ENCODE peak calls at places on chromosomes 7 and 10, in seven cellular contexts. One of them, this sample, is unnamed.
A peak's percentile ranks its signal among the peaks of the same experiment; 100 is the strongest.

GRCh38 chr7:91945476-91945875 is 4.8 kb downstream of the AKAP9 start:
- DNase-seq in epithelial cell of esophagus: peak; percentile 70
- DNase-seq in neural progenitor cell: no peak
- DNase-seq in CD8-positive, alpha-beta T cell: no peak
- DNase-seq in aorta: no peak
- DNase-seq in A549: peak; percentile 33
- DNase-seq in PC-3: peak; percentile 70
- DNase-seq in this sample: no peak

GRCh38 chr7:100583132-100584045 is 2.5 kb downstream of the LRCH4 start:
- DNase-seq in epithelial cell of esophagus: peak; percentile 43
- DNase-seq in CD8-positive, alpha-beta T cell: peak; percentile 67
- DNase-seq in A549: no peak
- DNase-seq in PC-3: no peak
- DNase-seq in neural progenitor cell: no peak
- DNase-seq in aorta: peak; percentile 86
- DNase-seq in this sample: peak; percentile 42

GRCh38 chr10:71219918-71220688 is 7.7 kb downstream of the UNC5B start:
- DNase-seq in CD8-positive, alpha-beta T cell: no peak
- DNase-seq in epithelial cell of esophagus: no peak
- DNase-seq in neural progenitor cell: no peak
- DNase-seq in A549: no peak
- DNase-seq in PC-3: no peak
- DNase-seq in aorta: no peak
- DNase-seq in this sample: no peak

GRCh38 chr7:75642810-75643486 is 95.8 kb downstream of the HIP1 start:
- DNase-seq in PC-3: peak; percentile 85
- DNase-seq in aorta: peak; percentile 58
- DNase-seq in epithelial cell of esophagus: peak; percentile 80
- DNase-seq in CD8-positive, alpha-beta T cell: peak; percentile 45
- DNase-seq in A549: peak; percentile 59
- DNase-seq in neural progenitor cell: peak; percentile 85
- DNase-seq in this sample: no peak

GRCh38 chr7:44087914-44088838 is 5.8 kb upstream of the POLM start:
- DNase-seq in aorta: peak; percentile 95
- DNase-seq in CD8-positive, alpha-beta T cell: no peak
- DNase-seq in epithelial cell of esophagus: peak; percentile 41
- DNase-seq in neural progenitor cell: no peak
- DNase-seq in PC-3: peak; percentile 52
- DNase-seq in A549: no peak
- DNase-seq in this sample: no peak

GRCh38 chr7:129188892-129189660 is 643 bp downstream of the SMO start:
- DNase-seq in CD8-positive, alpha-beta T cell: no peak
- DNase-seq in A549: peak; percentile 48
- DNase-seq in neural progenitor cell: peak; percentile 60
- DNase-seq in epithelial cell of esophagus: no peak
- DNase-seq in aorta: no peak
- DNase-seq in PC-3: no peak
- DNase-seq in this sample: no peak

GRCh38 chr7:28078036-28078901 is 102.3 kb downstream of the JAZF1 start:
- DNase-seq in PC-3: peak; percentile 65
- DNase-seq in A549: peak; percentile 37
- DNase-seq in CD8-positive, alpha-beta T cell: peak; percentile 20
- DNase-seq in neural progenitor cell: peak; percentile 45
- DNase-seq in epithelial cell of esophagus: peak; percentile 51
- DNase-seq in aorta: no peak
- DNase-seq in this sample: no peak

GRCh38 chr7:17516768-17517167 is 218.3 kb downstream of the AHR start:
- DNase-seq in epithelial cell of esophagus: no peak
- DNase-seq in A549: no peak
- DNase-seq in aorta: no peak
- DNase-seq in PC-3: no peak
- DNase-seq in CD8-positive, alpha-beta T cell: no peak
- DNase-seq in neural progenitor cell: no peak
- DNase-seq in this sample: no peak

GRCh38 chr7:123410273-123410928 is 124.0 kb downstream of the IQUB start:
- DNase-seq in PC-3: peak; percentile 66
- DNase-seq in aorta: peak; percentile 44
- DNase-seq in epithelial cell of esophagus: peak; percentile 33
- DNase-seq in A549: no peak
- DNase-seq in neural progenitor cell: no peak
- DNase-seq in CD8-positive, alpha-beta T cell: no peak
- DNase-seq in this sample: no peak

GRCh38 chr7:120833551-120833950 is 24.4 kb downstream of the TSPAN12 start:
- DNase-seq in epithelial cell of esophagus: no peak
- DNase-seq in CD8-positive, alpha-beta T cell: no peak
- DNase-seq in neural progenitor cell: no peak
- DNase-seq in A549: no peak
- DNase-seq in PC-3: peak; percentile 62
- DNase-seq in aorta: no peak
- DNase-seq in this sample: no peak

GRCh38 chr7:18102576-18102975 is 74.9 kb upstream of the PRPS1L1 start:
- DNase-seq in PC-3: no peak
- DNase-seq in CD8-positive, alpha-beta T cell: no peak
- DNase-seq in neural progenitor cell: no peak
- DNase-seq in A549: no peak
- DNase-seq in epithelial cell of esophagus: no peak
- DNase-seq in aorta: no peak
- DNase-seq in this sample: no peak

GRCh38 chr10:20598590-20598989 is 298.5 kb downstream of the NEBL start:
- DNase-seq in epithelial cell of esophagus: peak; percentile 68
- DNase-seq in aorta: peak; percentile 87
- DNase-seq in CD8-positive, alpha-beta T cell: no peak
- DNase-seq in PC-3: peak; percentile 52
- DNase-seq in A549: peak; percentile 10
- DNase-seq in neural progenitor cell: no peak
- DNase-seq in this sample: no peak

GRCh38 chr10:15472008-15472407 is 100.9 kb upstream of the FAM171A1 start:
- DNase-seq in CD8-positive, alpha-beta T cell: no peak
- DNase-seq in aorta: no peak
- DNase-seq in A549: no peak
- DNase-seq in neural progenitor cell: peak; percentile 61
- DNase-seq in epithelial cell of esophagus: no peak
- DNase-seq in PC-3: no peak
- DNase-seq in this sample: no peak

GRCh38 chr10:78296794-78297193 is 263.1 kb downstream of the RPS24 start:
- DNase-seq in CD8-positive, alpha-beta T cell: no peak
- DNase-seq in A549: no peak
- DNase-seq in epithelial cell of esophagus: no peak
- DNase-seq in PC-3: no peak
- DNase-seq in neural progenitor cell: no peak
- DNase-seq in aorta: no peak
- DNase-seq in this sample: no peak

GRCh38 chr7:142583424-142583823 is 165.8 kb upstream of the PRSS1 start:
- DNase-seq in neural progenitor cell: peak; percentile 7
- DNase-seq in CD8-positive, alpha-beta T cell: no peak
- DNase-seq in aorta: no peak
- DNase-seq in epithelial cell of esophagus: peak; percentile 96
- DNase-seq in PC-3: peak; percentile 90
- DNase-seq in A549: peak; percentile 76
- DNase-seq in this sample: no peak

GRCh38 chr7:117827861-117828260 is 45.4 kb downstream of the CTTNBP2 start:
- DNase-seq in CD8-positive, alpha-beta T cell: no peak
- DNase-seq in PC-3: peak; percentile 57
- DNase-seq in neural progenitor cell: no peak
- DNase-seq in aorta: no peak
- DNase-seq in A549: no peak
- DNase-seq in epithelial cell of esophagus: peak; percentile 46
- DNase-seq in this sample: no peak
- H3K4me3 ChIP-seq in CD8-positive, alpha-beta T cell: no peak overlapping the region
- H3K4me3 ChIP-seq in PC-3: no peak overlapping the region
- H3K4me3 ChIP-seq in neural progenitor cell: no peak overlapping the region
- H3K4me3 ChIP-seq in aorta: no peak overlapping the region
- H3K4me3 ChIP-seq in A549: no peak overlapping the region
- H3K4me3 ChIP-seq in epithelial cell of esophagus: no peak overlapping the region
- H3K4me3 ChIP-seq in this sample: no peak overlapping the region

GRCh38 chr10:30861217-30861616 is 170.4 kb downstream of the ZNF438 start:
- DNase-seq in aorta: no peak
- DNase-seq in neural progenitor cell: no peak
- DNase-seq in A549: no peak
- DNase-seq in epithelial cell of esophagus: no peak
- DNase-seq in PC-3: no peak
- DNase-seq in CD8-positive, alpha-beta T cell: no peak
- DNase-seq in this sample: no peak

GRCh38 chr10:30863516-30864210 is 168.0 kb downstream of the ZNF438 start:
- DNase-seq in A549: no peak
- DNase-seq in CD8-positive, alpha-beta T cell: no peak
- DNase-seq in epithelial cell of esophagus: no peak
- DNase-seq in aorta: no peak
- DNase-seq in PC-3: no peak
- DNase-seq in neural progenitor cell: no peak
- DNase-seq in this sample: no peak

GRCh38 chr10:30865141-30865926 is 166.3 kb downstream of the ZNF438 start:
- DNase-seq in epithelial cell of esophagus: peak; percentile 55
- DNase-seq in PC-3: no peak
- DNase-seq in CD8-positive, alpha-beta T cell: no peak
- DNase-seq in A549: no peak
- DNase-seq in aorta: no peak
- DNase-seq in neural progenitor cell: no peak
- DNase-seq in this sample: no peak

GRCh38 chr10:30861976-30862375 is 169.7 kb downstream of the ZNF438 start:
- DNase-seq in CD8-positive, alpha-beta T cell: no peak
- DNase-seq in epithelial cell of esophagus: no peak
- DNase-seq in aorta: no peak
- DNase-seq in A549: no peak
- DNase-seq in PC-3: no peak
- DNase-seq in neural progenitor cell: no peak
- DNase-seq in this sample: no peak

DNA sequence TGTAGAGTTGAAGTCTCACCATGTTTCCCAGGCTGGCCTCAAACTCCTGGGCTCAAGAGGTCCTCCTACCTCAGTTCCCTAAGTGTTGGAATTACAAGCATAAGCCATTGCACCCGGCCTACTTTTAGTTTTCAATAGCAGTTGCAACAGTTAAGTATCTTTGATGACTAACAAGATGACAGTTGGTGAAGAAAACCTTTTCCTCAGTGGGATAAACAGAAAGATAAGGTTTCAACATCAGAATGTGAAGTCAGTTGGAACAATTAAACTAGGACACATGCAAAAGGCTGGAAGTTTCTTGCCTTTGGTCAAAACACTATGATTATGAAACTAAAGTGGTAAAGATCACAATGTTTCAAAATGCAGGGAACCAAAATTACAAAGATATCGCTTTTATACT is 169.2 kb downstream of the ZNF438 start:
- DNase-seq in A549: no peak
- DNase-seq in PC-3: no peak
- DNase-seq in CD8-positive, alpha-beta T cell: no peak
- DNase-seq in aorta: no peak
- DNase-seq in epithelial cell of esophagus: peak; percentile 29
- DNase-seq in neural progenitor cell: no peak
- DNase-seq in this sample: no peak
- H3K4me3 ChIP-seq in A549: no peak overlapping the region
- H3K4me3 ChIP-seq in PC-3: no peak overlapping the region
- H3K4me3 ChIP-seq in CD8-positive, alpha-beta T cell: no peak overlapping the region
- H3K4me3 ChIP-seq in aorta: no peak overlapping the region
- H3K4me3 ChIP-seq in epithelial cell of esophagus: no peak overlapping the region
- H3K4me3 ChIP-seq in neural progenitor cell: no peak overlapping the region
- H3K4me3 ChIP-seq in this sample: no peak overlapping the region

DNA sequence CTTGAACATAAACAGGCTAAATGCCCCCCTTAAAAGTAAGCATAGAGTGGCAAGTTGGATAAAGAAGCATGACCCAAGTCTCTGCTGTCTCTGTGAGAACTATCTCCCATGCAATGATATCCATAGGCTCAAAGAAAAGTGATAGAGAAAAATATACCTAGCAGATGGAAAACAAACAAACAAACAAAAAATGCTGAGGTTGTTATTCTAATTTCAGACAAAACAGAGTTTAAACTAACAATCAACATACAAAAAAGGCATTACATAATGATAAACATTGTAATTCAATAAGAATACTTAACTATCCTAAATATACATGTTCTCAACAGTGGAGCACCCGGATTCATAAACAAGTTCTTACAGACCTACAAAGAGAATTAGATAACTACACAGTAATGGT is 626.2 kb upstream of the CNTNAP2 start:
- DNase-seq in aorta: no peak
- DNase-seq in neural progenitor cell: no peak
- DNase-seq in CD8-positive, alpha-beta T cell: no peak
- DNase-seq in epithelial cell of esophagus: no peak
- DNase-seq in A549: no peak
- DNase-seq in PC-3: no peak
- DNase-seq in this sample: no peak
- H3K4me3 ChIP-seq in aorta: no peak overlapping the region
- H3K4me3 ChIP-seq in neural progenitor cell: no peak overlapping the region
- H3K4me3 ChIP-seq in CD8-positive, alpha-beta T cell: no peak overlapping the region
- H3K4me3 ChIP-seq in epithelial cell of esophagus: no peak overlapping the region
- H3K4me3 ChIP-seq in A549: no peak overlapping the region
- H3K4me3 ChIP-seq in PC-3: no peak overlapping the region
- H3K4me3 ChIP-seq in this sample: no peak overlapping the region

GRCh38 chr10:127736222-127736914 is 617 bp upstream of the FOXI2 start:
- DNase-seq in neural progenitor cell: peak; percentile 67
- DNase-seq in aorta: no peak
- DNase-seq in epithelial cell of esophagus: no peak
- DNase-seq in CD8-positive, alpha-beta T cell: no peak
- DNase-seq in A549: no peak
- DNase-seq in PC-3: no peak
- DNase-seq in this sample: no peak

GRCh38 chr10:127735723-127736221 is 1.2 kb upstream of the FOXI2 start:
- DNase-seq in neural progenitor cell: peak; percentile 25
- DNase-seq in CD8-positive, alpha-beta T cell: no peak
- DNase-seq in epithelial cell of esophagus: no peak
- DNase-seq in PC-3: no peak
- DNase-seq in A549: no peak
- DNase-seq in aorta: no peak
- DNase-seq in this sample: no peak

GRCh38 chr10:127738512-127739424 is 1.8 kb downstream of the FOXI2 start:
- DNase-seq in epithelial cell of esophagus: peak; percentile 46
- DNase-seq in A549: no peak
- DNase-seq in aorta: no peak
- DNase-seq in PC-3: no peak
- DNase-seq in neural progenitor cell: peak; percentile 60
- DNase-seq in CD8-positive, alpha-beta T cell: no peak
- DNase-seq in this sample: no peak

GRCh38 chr10:127737563-127738511 is 852 bp downstream of the FOXI2 start:
- DNase-seq in epithelial cell of esophagus: no peak
- DNase-seq in PC-3: no peak
- DNase-seq in aorta: no peak
- DNase-seq in CD8-positive, alpha-beta T cell: no peak
- DNase-seq in neural progenitor cell: no peak
- DNase-seq in A549: no peak
- DNase-seq in this sample: no peak

DNA sequence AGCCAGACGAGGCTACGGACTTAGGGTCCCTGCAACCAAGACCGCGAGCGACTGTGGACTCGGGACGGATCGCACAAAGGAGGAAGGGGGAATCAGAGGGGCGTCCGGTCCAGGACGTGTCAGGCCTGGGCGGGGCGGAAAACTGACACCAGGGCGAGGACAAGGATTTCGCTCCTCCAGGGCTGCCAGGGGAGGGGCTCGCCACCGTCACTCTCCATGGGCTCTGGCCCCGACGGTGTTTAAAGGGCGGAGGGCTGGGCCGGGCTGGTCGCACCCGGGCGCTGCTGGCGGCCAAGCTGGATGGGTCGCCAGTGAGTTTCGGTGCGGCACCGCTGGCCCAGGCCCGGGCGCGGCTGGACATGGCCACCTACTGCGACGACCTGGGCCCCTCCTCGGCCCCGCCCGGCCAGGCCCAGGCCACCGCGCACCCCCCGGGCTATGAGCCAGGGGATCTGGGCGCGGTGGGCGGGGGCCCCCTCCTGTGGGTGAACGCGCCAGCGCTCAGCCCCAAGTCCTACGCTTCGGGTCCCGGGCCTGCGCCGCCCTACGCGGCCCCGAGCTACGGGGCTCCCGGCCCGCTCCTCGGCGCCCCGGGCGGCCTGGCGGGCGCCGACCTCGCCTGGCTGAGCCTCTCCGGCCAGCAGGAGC is at the start of gene FOXI2:
- DNase-seq in A549: no peak
- DNase-seq in neural progenitor cell: peak; percentile 83
- DNase-seq in aorta: no peak
- DNase-seq in epithelial cell of esophagus: no peak
- DNase-seq in CD8-positive, alpha-beta T cell: no peak
- DNase-seq in PC-3: no peak
- DNase-seq in this sample: no peak
- H3K4me3 ChIP-seq in A549: no peak within 1 kb of the TSS
- H3K4me3 ChIP-seq in neural progenitor cell: peak within 1 kb of the TSS; percentile 44
- H3K4me3 ChIP-seq in aorta: no peak within 1 kb of the TSS
- H3K4me3 ChIP-seq in epithelial cell of esophagus: no peak within 1 kb of the TSS
- H3K4me3 ChIP-seq in CD8-positive, alpha-beta T cell: no peak within 1 kb of the TSS
- H3K4me3 ChIP-seq in PC-3: no peak within 1 kb of the TSS
- H3K4me3 ChIP-seq in this sample: peak within 1 kb of the TSS; percentile 30